ENCODE peak calls at places on chromosomes 5 and 9, in five cellular contexts. O is H1, D is K562, Q is HepG2, T is HCT116. S is an unnamed sample.

GRCh38 chr9:122016789-122017188 is 76.3 kb downstream of the TTLL11 start:
- DNase-seq in D (peak; percentile 9), T (no peak), Q (no peak), O (no peak), S (no peak)

GRCh38 chr9:114924327-114924726 is 6.1 kb downstream of the TNFSF8 start:
- DNase-seq in D (no peak), T (no peak), O (no peak), Q (no peak), S (no peak)

GRCh38 chr5:152349683-152350526 is 55.2 kb downstream of the NMUR2 start:
- DNase-seq in Q (peak; percentile 21), O (peak; percentile 70), T (peak; percentile 15), D (peak; percentile 30), S (peak; percentile 71)

GRCh38 chr9:100730126-100730525 is 152.2 kb downstream of the CAVIN4 start:
- DNase-seq in Q (no peak), T (no peak), O (no peak), D (no peak), S (no peak)

GRCh38 chr5:159992566-159992965 is 16.4 kb upstream of the TTC1 start:
- DNase-seq in Q (no peak), O (no peak), T (no peak), D (no peak), S (no peak)

GRCh38 chr5:126098330-126099017 is 324.7 kb upstream of the GRAMD2B start:
- DNase-seq in O (no peak), T (no peak), D (no peak), Q (no peak), S (no peak)

GRCh38 chr5:108801776-108802175 is 54.1 kb downstream of the FER start:
- DNase-seq in Q (peak; percentile 40), D (peak; percentile 24), O (no peak), T (peak; percentile 84), S (no peak)

GRCh38 chr5:149594206-149594895 is 13.1 kb downstream of the ARHGEF37 start:
- DNase-seq in T (no peak), O (no peak), D (no peak), Q (no peak), S (no peak)

GRCh38 chr9:130588416-130588815 is 9.0 kb downstream of the FUBP3 start:
- DNase-seq in Q (no peak), T (no peak), O (no peak), D (no peak), S (peak; percentile 89)

GRCh38 chr5:4205408-4205807 is 609.8 kb downstream of the IRX1 start:
- DNase-seq in O (no peak), D (no peak), T (no peak), Q (no peak), S (no peak)

DNA sequence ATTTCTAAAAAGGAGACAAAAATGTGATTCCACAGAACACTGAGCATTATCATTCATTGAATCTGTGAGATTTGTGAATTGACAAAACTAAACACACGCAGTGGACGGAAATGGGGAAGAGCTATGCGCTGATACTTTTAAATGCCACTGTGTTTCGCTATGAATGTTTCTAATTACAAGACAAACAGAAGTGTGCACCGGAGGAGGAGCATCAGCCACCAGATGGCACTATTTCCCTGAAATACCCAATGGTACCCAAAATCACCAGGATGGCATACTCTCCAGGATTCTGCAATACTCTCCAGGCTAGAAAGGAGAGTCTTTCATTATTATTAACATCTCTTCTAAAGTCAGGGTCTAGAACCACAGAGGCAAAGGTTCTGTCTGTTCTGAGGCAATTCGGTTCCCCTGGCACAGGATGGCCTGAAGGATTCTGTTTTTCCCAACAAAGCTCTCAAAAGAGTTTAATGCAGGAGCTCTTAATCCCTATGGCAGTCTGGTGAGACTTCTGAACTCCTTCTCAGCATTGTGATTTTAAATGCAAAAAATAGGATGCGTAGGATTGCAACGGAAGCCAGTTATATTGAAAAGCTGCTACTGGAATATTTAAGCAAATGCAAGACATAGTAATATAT is 13.8 kb upstream of the PUM3 start:
- DNase-seq in Q (peak; percentile 47), D (peak; percentile 64), O (peak; percentile 78), T (peak; percentile 56), S (peak; percentile 73)
- TF ChIP-seq JUND in Q (no peak), D (no peak), O (no peak), T (no peak), S (no peak)

GRCh38 chr5:177402271-177403043 is 2.0 kb upstream of the PFN3 start:
- DNase-seq in D (no peak), O (peak; percentile 92), Q (no peak), T (peak; percentile 82), S (peak; percentile 97)
- TF ChIP-seq JUND in D (no peak), O (no peak), Q (no peak), T (no peak), S (no peak)

DNA sequence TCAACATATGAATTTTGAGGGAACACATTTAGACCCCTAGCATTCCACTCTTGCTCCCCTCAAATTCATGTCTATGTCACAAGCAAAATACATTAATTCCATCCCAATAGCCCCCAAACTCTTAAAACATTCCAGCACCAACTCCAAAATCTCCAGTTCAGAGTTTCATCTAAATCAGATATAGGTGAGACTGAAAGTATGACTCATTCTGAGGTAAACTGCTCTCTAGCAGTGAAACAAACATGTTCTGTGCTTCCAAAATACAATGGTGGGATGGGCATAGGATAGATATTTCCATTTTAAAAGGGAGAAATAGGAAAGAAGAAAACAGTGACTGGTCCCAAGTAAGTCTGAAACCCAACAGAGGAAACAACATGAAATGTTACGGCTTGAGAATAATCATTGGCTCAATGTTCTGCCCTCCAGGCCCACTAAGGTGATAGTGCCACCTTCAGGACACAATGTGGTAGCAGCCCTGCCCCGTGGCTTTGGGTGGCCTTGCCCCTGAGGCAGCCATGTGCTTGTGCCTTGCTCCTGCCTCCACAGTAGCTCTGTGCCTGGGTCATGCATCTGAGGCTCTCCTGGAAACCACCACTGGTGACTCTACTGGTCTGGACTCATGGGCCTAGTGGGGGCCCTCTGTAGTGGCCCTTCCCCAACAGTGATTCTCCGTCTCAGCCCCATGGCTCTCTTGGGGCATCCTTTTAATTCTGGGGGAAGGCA is 36.4 kb upstream of the IPPK start:
- DNase-seq in Q (peak; percentile 35), T (peak; percentile 54), O (peak; percentile 69), D (peak; percentile 47), S (no peak)
- TF ChIP-seq JUND in Q (no peak), T (peak; percentile 33), O (no peak), D (peak; percentile 57), S (no peak)

GRCh38 chr5:59519338-59519737 is 374.2 kb downstream of the PDE4D start:
- DNase-seq in Q (no peak), O (no peak), D (no peak), T (no peak), S (no peak)

GRCh38 chr5:59522201-59522831 is 371.2 kb downstream of the PDE4D start:
- DNase-seq in T (no peak), Q (no peak), D (no peak), O (no peak), S (peak; percentile 35)

DNA sequence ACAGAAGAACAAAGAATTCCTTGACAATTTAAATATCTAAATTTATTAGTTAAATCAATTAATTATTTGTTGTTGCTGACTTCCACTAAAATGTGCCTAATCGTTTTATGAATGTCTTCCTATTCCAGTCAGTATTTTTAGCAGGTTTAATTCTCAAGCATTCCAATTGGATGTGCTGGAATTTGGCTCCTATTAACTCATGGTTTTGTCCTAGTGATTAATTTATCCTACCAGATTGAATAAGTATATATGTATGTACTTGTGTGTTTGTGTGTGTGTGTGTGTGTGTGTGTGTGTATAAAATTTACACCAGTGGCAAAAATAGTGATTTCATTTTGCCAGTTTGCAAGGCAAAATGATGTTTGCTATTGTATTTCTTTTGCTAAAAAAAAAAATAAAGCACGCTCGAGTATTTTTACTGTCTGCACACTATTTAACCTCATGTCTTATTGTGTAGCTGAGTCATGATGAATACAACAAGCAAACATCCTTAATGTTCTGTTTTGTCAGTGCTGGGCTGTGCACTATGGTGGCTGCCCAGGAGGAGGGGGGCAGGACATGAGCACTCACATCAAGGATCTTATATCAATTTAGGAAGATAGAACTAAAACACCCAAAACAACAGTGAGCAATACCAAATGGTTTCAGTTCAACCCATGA is 375.5 kb downstream of the PDE4D start:
- DNase-seq in Q (no peak), O (no peak), T (no peak), D (no peak), S (no peak)
- TF ChIP-seq JUND in Q (no peak), O (no peak), T (no peak), D (no peak), S (no peak)

GRCh38 chr5:82384025-82384750 is 106.0 kb upstream of the RPS23 start:
- DNase-seq in T (no peak), Q (no peak), D (no peak), O (no peak), S (no peak)
- TF ChIP-seq JUND in T (no peak), Q (no peak), D (no peak), O (no peak), S (no peak)

GRCh38 chr5:154788212-154788611 is 33.0 kb downstream of the LARP1 start:
- DNase-seq in D (no peak), T (no peak), O (no peak), Q (no peak), S (no peak)
- TF ChIP-seq JUND in D (no peak), T (no peak), O (no peak), Q (no peak), S (no peak)

S was measured in T47D.